ENCODE peak calls at places on chromosomes 3 and 15, in five cellular contexts. P, U, Y, O and I are unnamed samples.

GRCh38 chr3:128488636-128488994 is 4.4 kb downstream of the GATA2 start:
- DNase-seq in P (no peak), U (no peak), Y (no peak), O (no peak), I (no peak)

GRCh38 chr15:23566070-23567050 is 886 bp downstream of the MKRN3 start:
- DNase-seq in P (no peak), U (no peak), Y (no peak), O (no peak), I (no peak)

GRCh38 chr3:196962108-196962929 is 6.3 kb downstream of the PIGZ start:
- DNase-seq in P (no peak), U (no peak), Y (no peak), O (no peak), I (no peak)

GRCh38 chr3:112604536-112604935 is 36.4 kb downstream of the CCDC80 start:
- DNase-seq in P (no peak), U (no peak), Y (no peak), O (no peak), I (no peak)

GRCh38 chr3:188832961-188833615 is 338.7 kb upstream of the TPRG1 start:
- DNase-seq in P (no peak), U (no peak), Y (no peak), O (no peak), I (no peak)

GRCh38 chr3:3065876-3066275 is 44.3 kb downstream of the IL5RA start:
- DNase-seq in P (no peak), U (no peak), Y (no peak), O (no peak), I (no peak)

GRCh38 chr3:43231276-43232000 is 54.9 kb upstream of the SNRK start:
- DNase-seq in P (no peak), U (no peak), Y (no peak), O (no peak), I (no peak)

GRCh38 chr3:14915636-14916222 is 31.7 kb upstream of the NR2C2 start:
- DNase-seq in P (no peak), U (no peak), Y (no peak), O (no peak), I (no peak)

GRCh38 chr3:177345049-177345972 is 148.0 kb upstream of the TBL1XR1 start:
- DNase-seq in P (peak; percentile 94), U (peak; percentile 76), Y (peak; percentile 90), O (peak; percentile 21), I (no peak)

GRCh38 chr3:170180952-170181876 is at the start of gene PHC3:
- DNase-seq in P (peak; percentile 97), U (peak; percentile 92), Y (peak; percentile 75), O (peak; percentile 94), I (peak; percentile 96)

GRCh38 chr3:141469712-141470111 is 17.1 kb upstream of the RASA2 start:
- DNase-seq in P (no peak), U (no peak), Y (no peak), O (no peak), I (no peak)

GRCh38 chr3:170555329-170555728 is 30.5 kb downstream of the SLC7A14 start:
- DNase-seq in P (no peak), U (no peak), Y (no peak), O (no peak), I (no peak)

GRCh38 chr15:44712108-44713005 is 1.0 kb downstream of the B2M start:
- DNase-seq in P (peak; percentile 80), U (peak; percentile 63), Y (peak; percentile 59), O (no peak), I (no peak)

DNA sequence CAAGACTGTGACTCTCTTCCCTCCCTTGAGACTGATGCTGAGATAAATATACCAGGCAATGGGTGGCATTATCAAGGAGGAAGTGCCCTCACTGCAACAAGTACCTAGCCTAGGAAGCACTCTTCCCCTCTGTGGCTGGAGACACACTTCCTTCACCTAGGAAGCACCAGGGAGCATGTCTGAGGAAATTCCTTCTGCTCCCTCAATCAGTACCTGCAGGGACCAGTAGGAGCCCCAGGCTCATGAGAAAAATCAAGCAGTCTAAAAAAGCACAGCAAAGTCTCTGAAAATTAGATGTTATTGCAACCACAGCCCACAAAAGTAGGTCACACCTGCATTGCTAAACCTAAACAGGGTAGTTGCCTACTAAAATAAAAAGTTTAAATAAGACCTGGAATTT is 78.2 kb upstream of the TRPM1 start:
- DNase-seq in P (no peak), U (no peak), Y (no peak), O (no peak), I (no peak)
- TF ChIP-seq CTCF in P (no peak), U (no peak), Y (no peak), O (no peak), I (no peak)

GRCh38 chr3:9035473-9035872 is 72.2 kb upstream of the RAD18 start:
- DNase-seq in P (no peak), U (no peak), Y (no peak), O (no peak), I (no peak)

GRCh38 chr3:9032236-9032777 is 69.0 kb upstream of the RAD18 start:
- DNase-seq in P (no peak), U (no peak), Y (no peak), O (no peak), I (no peak)

GRCh38 chr3:9036327-9037112 is 73.2 kb upstream of the RAD18 start:
- DNase-seq in P (no peak), U (peak; percentile 84), Y (peak; percentile 35), O (no peak), I (no peak)

GRCh38 chr3:9037113-9037715 is 73.9 kb upstream of the RAD18 start:
- DNase-seq in P (no peak), U (no peak), Y (peak; percentile 15), O (no peak), I (no peak)

DNA sequence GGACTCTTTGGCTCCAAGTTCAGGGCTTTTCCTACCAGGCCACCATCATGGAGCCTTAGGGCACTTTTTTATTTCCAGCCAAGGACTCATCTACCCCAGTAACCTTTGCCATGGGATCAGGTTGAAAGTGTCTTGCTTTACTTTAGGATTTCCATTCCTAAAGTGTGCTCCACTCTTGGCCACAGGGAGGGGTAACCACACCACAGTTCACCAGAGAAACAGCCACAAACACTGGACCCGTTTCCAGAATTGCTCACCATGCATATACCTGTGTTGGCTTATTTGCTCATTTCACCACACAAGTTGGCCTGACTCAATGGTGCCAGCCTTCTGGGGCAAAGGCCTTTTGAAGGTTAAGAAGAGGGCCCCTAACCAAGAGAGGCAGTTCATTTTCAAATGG is 70.6 kb upstream of the RAD18 start:
- DNase-seq in P (no peak), U (no peak), Y (no peak), O (no peak), I (no peak)
- TF ChIP-seq CTCF in P (no peak), U (no peak), Y (no peak), O (no peak), I (no peak)

DNA sequence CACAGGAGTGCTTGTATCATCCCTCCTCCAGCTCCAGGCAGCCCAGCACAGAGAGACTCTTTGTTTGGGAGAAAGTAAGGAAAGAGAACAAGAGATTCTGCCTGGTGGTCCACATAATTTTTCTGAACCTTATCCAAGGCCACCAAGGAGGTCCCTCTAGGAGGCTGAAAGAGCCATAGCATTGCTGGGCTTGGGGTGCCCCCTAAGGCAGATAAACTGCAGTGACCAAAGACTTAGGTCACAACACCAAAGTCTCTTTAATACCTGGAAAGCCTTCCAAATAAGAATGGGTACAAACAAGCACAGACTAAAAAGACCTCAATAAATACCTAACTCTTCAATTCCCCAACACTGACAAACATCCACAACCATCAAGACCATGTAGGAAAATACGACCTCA is 310.2 kb upstream of the PPP2R3A start:
- DNase-seq in P (no peak), U (no peak), Y (no peak), O (no peak), I (no peak)
- TF ChIP-seq CTCF in P (no peak), U (no peak), Y (no peak), O (no peak), I (no peak)

DNA sequence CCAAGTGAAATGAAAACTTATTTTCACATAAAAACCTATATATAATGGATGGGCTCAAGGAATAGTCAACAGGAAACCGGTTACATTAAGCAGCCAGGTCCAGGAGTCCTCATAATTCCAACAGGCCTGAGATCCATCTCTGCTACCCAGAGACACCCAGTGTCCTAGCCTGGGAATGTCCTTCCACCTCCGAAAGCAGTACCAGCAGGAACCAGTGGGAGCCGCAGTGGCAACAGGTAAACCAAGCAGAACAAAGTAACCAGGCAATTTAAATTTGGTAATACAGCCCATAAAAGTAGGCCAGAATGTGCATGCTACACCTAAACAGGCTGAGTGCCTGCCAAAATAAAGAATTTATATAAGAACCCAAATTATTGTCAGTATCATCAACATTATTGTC is 195.6 kb downstream of the ZBBX start:
- DNase-seq in P (no peak), U (no peak), Y (no peak), O (peak; percentile 59), I (no peak)
- TF ChIP-seq CTCF in P (no peak), U (no peak), Y (no peak), O (peak; percentile 32), I (no peak)

DNA sequence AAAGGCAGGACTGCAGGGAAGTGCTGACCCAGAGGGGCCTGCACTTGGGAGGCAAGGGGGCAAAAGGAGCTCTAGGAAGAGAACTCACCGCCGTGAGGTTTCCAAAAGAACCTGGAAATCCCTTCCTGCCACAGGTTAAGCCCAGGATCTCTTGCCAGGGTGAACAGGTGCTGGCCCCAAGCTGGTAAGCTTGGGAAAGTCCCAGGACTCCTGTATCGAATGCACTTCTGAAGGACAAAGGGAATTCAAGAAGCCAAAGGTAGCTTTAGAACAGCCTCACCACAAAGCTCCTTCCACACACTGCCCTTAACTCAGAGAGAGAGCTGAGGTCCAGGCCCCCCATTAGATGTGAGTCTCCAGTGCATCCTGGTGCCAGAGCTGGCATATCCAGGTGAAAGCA is 11.9 kb upstream of the SKIC8 start:
- DNase-seq in P (no peak), U (no peak), Y (no peak), O (no peak), I (no peak)
- TF ChIP-seq CTCF in P (no peak), U (no peak), Y (no peak), O (no peak), I (no peak)

GRCh38 chr15:50341737-50342136 is 13.3 kb downstream of the GABPB1 start:
- DNase-seq in P (no peak), U (no peak), Y (no peak), O (no peak), I (no peak)

GRCh38 chr15:50344006-50344464 is 11.0 kb downstream of the GABPB1 start:
- DNase-seq in P (no peak), U (no peak), Y (no peak), O (no peak), I (no peak)

GRCh38 chr15:50339717-50340116 is 15.3 kb downstream of the GABPB1 start:
- DNase-seq in P (no peak), U (no peak), Y (no peak), O (no peak), I (no peak)

GRCh38 chr15:50340431-50340830 is 14.6 kb downstream of the GABPB1 start:
- DNase-seq in P (no peak), U (no peak), Y (no peak), O (no peak), I (no peak)

GRCh38 chr15:50345298-50345697 is 9.7 kb downstream of the GABPB1 start:
- DNase-seq in P (no peak), U (no peak), Y (no peak), O (no peak), I (no peak)
- TF ChIP-seq CTCF in P (no peak), U (no peak), Y (no peak), O (no peak), I (no peak)